ENCODE peak calls at places on chromosome 1, in four cellular contexts. V is upper lobe of right lung, D is GM10248, C is AG04450. G is an unnamed sample.

GRCh38 chr1:190477687-190478192 is at the start of gene BRINP3:
- DNase-seq in V (no peak), D (no peak), C (no peak), G (no peak)

GRCh38 chr1:3298197-3298596 is 156.3 kb upstream of the ARHGEF16 start:
- DNase-seq in V (no peak), D (no peak), C (no peak), G (no peak)

GRCh38 chr1:184900507-184900906 is 73.8 kb downstream of the NIBAN1 start:
- DNase-seq in V (no peak), D (no peak), C (no peak), G (no peak)

GRCh38 chr1:47709302-47710074 is 271.6 kb downstream of the FOXD2 start:
- DNase-seq in V (no peak), D (peak), C (no peak), G (no peak)

GRCh38 chr1:115251856-115252255 is 86.2 kb downstream of the NGF start:
- DNase-seq in V (no peak), D (no peak), C (peak), G (no peak)

GRCh38 chr1:28887418-28887834 is 26.9 kb upstream of the EPB41 start:
- DNase-seq in V (peak), D (peak), C (no peak), G (no peak)

GRCh38 chr1:115641762-115642167 is at the start of gene VANGL1:
- DNase-seq in V (peak), D (peak), C (no peak), G (no peak)

GRCh38 chr1:18955442-18956188 is 861 bp downstream of the IFFO2 start:
- DNase-seq in V (peak), D (no peak), C (no peak), G (no peak)

GRCh38 chr1:66368261-66368660 is 165.7 kb upstream of the SGIP1 start:
- DNase-seq in V (no peak), D (no peak), C (no peak), G (no peak)

GRCh38 chr1:69919129-69919921 is 286.1 kb downstream of the LRRC40 start:
- DNase-seq in V (peak), D (no peak), C (no peak), G (no peak)

GRCh38 chr1:226733876-226734414 is 5.1 kb downstream of the ITPKB start:
- DNase-seq in V (no peak), D (no peak), C (no peak), G (no peak)

GRCh38 chr1:53574621-53575020 is 115.4 kb downstream of the DMRTB1 start:
- DNase-seq in V (peak), D (no peak), C (no peak), G (no peak)

GRCh38 chr1:168031627-168032026 is 94.8 kb upstream of the MPC2 start:
- DNase-seq in V (no peak), D (no peak), C (no peak), G (no peak)

GRCh38 chr1:161921990-161922389 is 101.7 kb downstream of the OLFML2B start:
- DNase-seq in V (no peak), D (no peak), C (no peak), G (no peak)

GRCh38 chr1:204102029-204102611 is 29.2 kb downstream of the SOX13 start:
- DNase-seq in V (no peak), D (no peak), C (no peak), G (no peak)

GRCh38 chr1:117433943-117434342 is 66.7 kb downstream of the MAN1A2 start:
- DNase-seq in V (no peak), D (no peak), C (no peak), G (no peak)

GRCh38 chr1:11648039-11648438 is 6.2 kb downstream of the FBXO2 start:
- DNase-seq in V (no peak), D (no peak), C (no peak), G (no peak)

GRCh38 chr1:11649237-11649623 is 5.0 kb downstream of the FBXO2 start:
- DNase-seq in V (no peak), D (no peak), C (no peak), G (no peak)

GRCh38 chr1:11647333-11647732 is 6.9 kb downstream of the FBXO2 start:
- DNase-seq in V (no peak), D (no peak), C (no peak), G (no peak)

GRCh38 chr1:11649624-11650330 is 4.5 kb downstream of the FBXO2 start:
- DNase-seq in V (peak), D (no peak), C (no peak), G (no peak)

DNA sequence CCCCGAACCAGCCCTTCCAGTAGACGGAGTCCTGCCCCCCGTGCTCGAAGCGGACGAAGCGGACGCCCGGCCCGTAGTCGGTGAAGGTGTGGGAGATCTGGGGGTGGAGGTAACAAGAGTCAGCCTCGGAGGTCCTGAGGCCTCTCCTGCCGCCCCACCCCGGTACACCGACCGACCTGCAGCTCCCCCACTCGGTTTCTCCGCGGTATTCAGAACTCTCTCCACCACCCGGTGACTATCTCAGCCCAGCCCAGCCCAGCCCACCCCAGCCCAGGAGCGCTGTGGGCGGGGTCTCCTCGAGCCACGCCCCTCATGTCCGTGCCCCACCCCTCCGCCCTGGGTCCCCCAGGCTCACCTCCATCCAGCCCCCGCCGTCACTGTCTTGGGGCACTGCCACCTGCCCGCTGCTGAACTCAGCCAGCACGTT is 5.5 kb downstream of the FBXO2 start:
- DNase-seq in V (peak), D (no peak), C (no peak), G (no peak)
- TF ChIP-seq CTCF in V (no peak), D (no peak), C (no peak), G (no peak)

DNA sequence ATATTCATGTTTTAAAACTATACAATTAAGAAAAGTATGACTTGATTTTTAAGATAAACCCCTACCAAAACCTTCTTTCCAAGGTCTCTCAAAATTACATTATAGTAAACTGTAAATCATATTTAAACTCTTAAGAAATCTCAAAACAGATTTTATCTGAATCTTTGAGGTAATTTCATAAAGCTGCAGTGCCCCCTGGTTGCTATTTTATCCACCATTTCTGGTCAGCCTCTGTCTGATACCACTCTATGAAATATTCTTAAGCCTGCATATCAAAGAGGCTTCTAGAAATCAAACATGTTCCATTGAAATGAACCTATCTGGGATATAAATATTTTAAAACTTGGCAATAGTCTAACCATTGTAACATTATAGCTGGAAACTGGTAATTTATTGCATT is 317.3 kb downstream of the COL11A1 start:
- DNase-seq in V (no peak), D (no peak), C (no peak), G (no peak)
- TF ChIP-seq CTCF in V (no peak), D (peak), C (peak), G (no peak)

GRCh38 chr1:169892819-169893644 is 664 bp downstream of the SCYL3 start:
- DNase-seq in V (peak), D (no peak), C (no peak), G (no peak)
- TF ChIP-seq CTCF in V (no peak), D (no peak), C (no peak), G (no peak)

GRCh38 chr1:205584732-205585131 is 47.1 kb downstream of the ELK4 start:
- DNase-seq in V (peak), D (no peak), C (no peak), G (no peak)
- TF ChIP-seq CTCF in V (peak), D (peak), C (peak), G (no peak)

G was measured in omental fat pad.